ENCODE peak calls at places on chromosomes 4 and X, in seven cellular contexts. X is IMR-90, W is H9, V is mesendoderm, Z is trophoblast cell, H is mesenchymal stem cell, S is H1. F is an unnamed sample.

GRCh38 chrX:115642304-115642703 is 81.3 kb downstream of the PLS3 start:
- DNase-seq in H (peak), W (peak), Z (no peak), S (no peak), X (no peak), V (peak), F (no peak)

GRCh38 chr4:58766763-58767162 is 1656.6 kb upstream of the IGFBP7 start:
- DNase-seq in S (no peak), H (no peak), W (no peak), V (no peak), X (no peak), Z (no peak), F (no peak)

GRCh38 chr4:88846232-88846790 is 148.7 kb upstream of the NAP1L5 start:
- DNase-seq in V (no peak), W (no peak), Z (no peak), H (no peak), S (no peak), X (peak), F (no peak)

GRCh38 chr4:181845617-181846016 is 397.6 kb upstream of the TENM3 start:
- DNase-seq in V (no peak), Z (no peak), X (no peak), S (no peak), W (no peak), H (no peak), F (no peak)

GRCh38 chr4:108483650-108484049 is 136.7 kb upstream of the RPL34 start:
- DNase-seq in W (no peak), Z (no peak), S (no peak), H (no peak), X (no peak), V (no peak), F (no peak)

GRCh38 chr4:36292551-36293188 is 11.3 kb downstream of the DTHD1 start:
- DNase-seq in W (no peak), H (no peak), Z (no peak), V (no peak), S (no peak), X (no peak), F (no peak)

GRCh38 chr4:15002659-15003440 is 569 bp downstream of the CPEB2 start:
- DNase-seq in Z (peak), V (peak), X (peak), H (peak), W (peak), S (peak), F (peak)

GRCh38 chr4:143360838-143361237 is 24.2 kb downstream of the GAB1 start:
- DNase-seq in V (no peak), X (no peak), Z (no peak), S (no peak), H (no peak), W (no peak), F (no peak)

GRCh38 chr4:118765399-118765798 is 70.5 kb downstream of the SEC24D start:
- DNase-seq in X (peak), Z (no peak), H (peak), W (no peak), S (no peak), V (no peak), F (no peak)

GRCh38 chrX:136431625-136432024 is 56.1 kb upstream of the BRS3 start:
- DNase-seq in W (no peak), Z (no peak), X (no peak), S (no peak), V (no peak), H (no peak), F (no peak)

GRCh38 chrX:150772150-150772970 is 79.2 kb downstream of the MTMR1 start:
- DNase-seq in S (peak), W (peak), H (peak), X (peak), V (peak), Z (peak), F (peak)

GRCh38 chr4:120722655-120723054 is 199.9 kb downstream of the PRDM5 start:
- DNase-seq in S (no peak), Z (no peak), H (no peak), V (no peak), W (no peak), X (no peak), F (no peak)

GRCh38 chr4:102868153-102868781 is 525 bp upstream of the CISD2 start:
- DNase-seq in Z (no peak), W (no peak), S (no peak), X (no peak), V (no peak), H (no peak), F (no peak)

DNA sequence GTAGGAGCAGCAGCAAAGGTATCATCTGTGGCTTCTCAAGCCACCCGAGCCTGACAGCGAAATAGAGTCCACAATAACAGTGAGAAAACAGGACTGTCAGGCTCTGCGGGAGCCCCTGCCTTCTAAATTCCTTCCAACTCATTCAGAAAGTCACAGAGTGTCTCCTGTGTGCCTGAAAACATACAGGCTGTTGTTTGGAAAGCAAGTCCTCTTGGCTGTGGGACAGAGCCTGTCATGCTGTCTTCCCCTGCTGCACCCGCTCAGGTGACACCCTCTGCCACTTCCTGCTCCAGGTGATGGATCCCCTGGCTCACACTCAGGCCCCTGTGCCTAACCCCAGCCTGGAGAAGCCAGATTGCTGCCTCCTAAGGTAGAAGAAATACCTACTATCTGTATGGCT is 152.3 kb downstream of the RAB28 start:
- DNase-seq in V (no peak), S (no peak), H (no peak), Z (no peak), X (no peak), W (no peak), F (no peak)
- H2BK5ac ChIP-seq in V (no peak), S (no peak), H (no peak), Z (no peak), X (no peak), W (no peak), F (no peak)

GRCh38 chr4:110155632-110156031 is 42.8 kb downstream of the ELOVL6 start:
- DNase-seq in S (no peak), Z (no peak), X (peak), W (no peak), V (no peak), H (peak), F (no peak)
- H3K23ac ChIP-seq in S (no peak), Z (no peak), X (no peak), W (no peak), V (no peak), H (no peak), F (no peak)

GRCh38 chr4:144627663-144628076 is 18.3 kb upstream of the HHIP start:
- DNase-seq in S (no peak), W (no peak), Z (peak), V (peak), X (peak), H (peak), F (no peak)

GRCh38 chr4:144634978-144635747 is 10.8 kb upstream of the HHIP start:
- DNase-seq in V (no peak), H (no peak), W (no peak), S (no peak), Z (no peak), X (no peak), F (no peak)

GRCh38 chr4:144633215-144633614 is 12.7 kb upstream of the HHIP start:
- DNase-seq in H (no peak), W (no peak), V (no peak), X (no peak), S (no peak), Z (no peak), F (no peak)
- H3K27ac ChIP-seq in H (no peak), W (no peak), V (no peak), X (no peak), S (no peak), Z (no peak), F (no peak)

GRCh38 chr4:152824561-152824960 is 44.8 kb downstream of the ARFIP1 start:
- DNase-seq in H (no peak), V (no peak), W (no peak), S (no peak), X (no peak), Z (no peak), F (no peak)
- H2BK5ac ChIP-seq in H (no peak), V (no peak), W (no peak), S (no peak), X (no peak), Z (no peak), F (no peak)

F was measured in neuronal stem cell.